ENCODE peak calls at places on chromosomes 6 and 20, in eight cellular contexts. One of them, this sample, is unnamed.

GRCh38 chr6:11738681-11739375 is 39.8 kb downstream of the ADTRP start:
- DNase-seq in MM.1S: no peak
- DNase-seq in esophagus squamous epithelium: no peak
- DNase-seq in heart right ventricle: no peak
- DNase-seq in pancreas: no peak
- DNase-seq in tibial nerve: no peak
- DNase-seq in CD8-positive, alpha-beta memory T cell: no peak
- DNase-seq in heart left ventricle: no peak
- DNase-seq in this sample: no peak

GRCh38 chr6:92023410-92023940 is 1395.9 kb downstream of the EPHA7 start:
- DNase-seq in MM.1S: no peak
- DNase-seq in esophagus squamous epithelium: no peak
- DNase-seq in heart right ventricle: no peak
- DNase-seq in pancreas: no peak
- DNase-seq in tibial nerve: no peak
- DNase-seq in CD8-positive, alpha-beta memory T cell: no peak
- DNase-seq in heart left ventricle: no peak
- DNase-seq in this sample: no peak

GRCh38 chr20:54199721-54200176 is 8.1 kb upstream of the PFDN4 start:
- DNase-seq in MM.1S: peak; percentile 62
- DNase-seq in esophagus squamous epithelium: no peak
- DNase-seq in heart right ventricle: peak; percentile 67
- DNase-seq in pancreas: peak; percentile 54
- DNase-seq in tibial nerve: peak; percentile 87
- DNase-seq in CD8-positive, alpha-beta memory T cell: peak; percentile 47
- DNase-seq in heart left ventricle: peak; percentile 54
- DNase-seq in this sample: peak; percentile 61

GRCh38 chr6:52557389-52558265 is 19.2 kb downstream of the TRAM2 start:
- DNase-seq in MM.1S: peak; percentile 70
- DNase-seq in esophagus squamous epithelium: no peak
- DNase-seq in heart right ventricle: no peak
- DNase-seq in pancreas: no peak
- DNase-seq in tibial nerve: no peak
- DNase-seq in CD8-positive, alpha-beta memory T cell: no peak
- DNase-seq in heart left ventricle: no peak
- DNase-seq in this sample: peak; percentile 66

GRCh38 chr6:113450061-113450465 is 407.1 kb upstream of the MARCKS start:
- DNase-seq in MM.1S: no peak
- DNase-seq in esophagus squamous epithelium: no peak
- DNase-seq in heart right ventricle: no peak
- DNase-seq in pancreas: no peak
- DNase-seq in tibial nerve: no peak
- DNase-seq in CD8-positive, alpha-beta memory T cell: no peak
- DNase-seq in heart left ventricle: no peak
- DNase-seq in this sample: no peak

GRCh38 chr6:29792123-29793035 is 35.2 kb upstream of the HLA-G start:
- DNase-seq in MM.1S: peak; percentile 46
- DNase-seq in esophagus squamous epithelium: no peak
- DNase-seq in heart right ventricle: peak; percentile 70
- DNase-seq in pancreas: peak; percentile 58
- DNase-seq in tibial nerve: peak; percentile 40
- DNase-seq in CD8-positive, alpha-beta memory T cell: peak; percentile 74
- DNase-seq in heart left ventricle: peak; percentile 75
- DNase-seq in this sample: peak; percentile 9

GRCh38 chr6:81401970-81402690 is 350.4 kb downstream of the TENT5A start:
- DNase-seq in MM.1S: no peak
- DNase-seq in esophagus squamous epithelium: no peak
- DNase-seq in heart right ventricle: no peak
- DNase-seq in pancreas: no peak
- DNase-seq in tibial nerve: no peak
- DNase-seq in CD8-positive, alpha-beta memory T cell: no peak
- DNase-seq in heart left ventricle: no peak
- DNase-seq in this sample: no peak

GRCh38 chr20:15475483-15475882 is 1097.8 kb downstream of the KIF16B start:
- DNase-seq in MM.1S: peak; percentile 63
- DNase-seq in esophagus squamous epithelium: no peak
- DNase-seq in heart right ventricle: peak; percentile 29
- DNase-seq in pancreas: no peak
- DNase-seq in tibial nerve: peak; percentile 10
- DNase-seq in CD8-positive, alpha-beta memory T cell: no peak
- DNase-seq in heart left ventricle: peak; percentile 21
- DNase-seq in this sample: peak; percentile 4

GRCh38 chr20:5191829-5192569 is 65.2 kb downstream of the CDS2 start:
- DNase-seq in MM.1S: peak; percentile 78
- DNase-seq in esophagus squamous epithelium: no peak
- DNase-seq in heart right ventricle: peak; percentile 56
- DNase-seq in pancreas: no peak
- DNase-seq in tibial nerve: peak; percentile 35
- DNase-seq in CD8-positive, alpha-beta memory T cell: peak; percentile 8
- DNase-seq in heart left ventricle: peak; percentile 43
- DNase-seq in this sample: peak; percentile 9

GRCh38 chr20:58555078-58555765 is 40.0 kb upstream of the APCDD1L start:
- DNase-seq in MM.1S: no peak
- DNase-seq in esophagus squamous epithelium: no peak
- DNase-seq in heart right ventricle: no peak
- DNase-seq in pancreas: no peak
- DNase-seq in tibial nerve: no peak
- DNase-seq in CD8-positive, alpha-beta memory T cell: no peak
- DNase-seq in heart left ventricle: no peak
- DNase-seq in this sample: peak; percentile 80

GRCh38 chr20:55252525-55252924 is 752.8 kb downstream of the CBLN4 start:
- DNase-seq in MM.1S: peak; percentile 20
- DNase-seq in esophagus squamous epithelium: no peak
- DNase-seq in heart right ventricle: no peak
- DNase-seq in pancreas: no peak
- DNase-seq in tibial nerve: no peak
- DNase-seq in CD8-positive, alpha-beta memory T cell: no peak
- DNase-seq in heart left ventricle: no peak
- DNase-seq in this sample: peak; percentile 43

GRCh38 chr6:45450801-45451200 is 73.1 kb upstream of the SUPT3H start:
- DNase-seq in MM.1S: no peak
- DNase-seq in esophagus squamous epithelium: no peak
- DNase-seq in heart right ventricle: no peak
- DNase-seq in pancreas: no peak
- DNase-seq in tibial nerve: no peak
- DNase-seq in CD8-positive, alpha-beta memory T cell: no peak
- DNase-seq in heart left ventricle: no peak
- DNase-seq in this sample: no peak
- H3K27me3 ChIP-seq in MM.1S: no peaks in the 10 kb centered on the region
- H3K27me3 ChIP-seq in esophagus squamous epithelium: no peaks in the 10 kb centered on the region
- H3K27me3 ChIP-seq in heart right ventricle: no peaks in the 10 kb centered on the region
- H3K27me3 ChIP-seq in pancreas: no peaks in the 10 kb centered on the region
- H3K27me3 ChIP-seq in tibial nerve: no peaks in the 10 kb centered on the region
- H3K27me3 ChIP-seq in CD8-positive, alpha-beta memory T cell: no peaks in the 10 kb centered on the region
- H3K27me3 ChIP-seq in heart left ventricle: no peaks in the 10 kb centered on the region
- H3K27me3 ChIP-seq in this sample: no peaks in the 10 kb centered on the region

DNA sequence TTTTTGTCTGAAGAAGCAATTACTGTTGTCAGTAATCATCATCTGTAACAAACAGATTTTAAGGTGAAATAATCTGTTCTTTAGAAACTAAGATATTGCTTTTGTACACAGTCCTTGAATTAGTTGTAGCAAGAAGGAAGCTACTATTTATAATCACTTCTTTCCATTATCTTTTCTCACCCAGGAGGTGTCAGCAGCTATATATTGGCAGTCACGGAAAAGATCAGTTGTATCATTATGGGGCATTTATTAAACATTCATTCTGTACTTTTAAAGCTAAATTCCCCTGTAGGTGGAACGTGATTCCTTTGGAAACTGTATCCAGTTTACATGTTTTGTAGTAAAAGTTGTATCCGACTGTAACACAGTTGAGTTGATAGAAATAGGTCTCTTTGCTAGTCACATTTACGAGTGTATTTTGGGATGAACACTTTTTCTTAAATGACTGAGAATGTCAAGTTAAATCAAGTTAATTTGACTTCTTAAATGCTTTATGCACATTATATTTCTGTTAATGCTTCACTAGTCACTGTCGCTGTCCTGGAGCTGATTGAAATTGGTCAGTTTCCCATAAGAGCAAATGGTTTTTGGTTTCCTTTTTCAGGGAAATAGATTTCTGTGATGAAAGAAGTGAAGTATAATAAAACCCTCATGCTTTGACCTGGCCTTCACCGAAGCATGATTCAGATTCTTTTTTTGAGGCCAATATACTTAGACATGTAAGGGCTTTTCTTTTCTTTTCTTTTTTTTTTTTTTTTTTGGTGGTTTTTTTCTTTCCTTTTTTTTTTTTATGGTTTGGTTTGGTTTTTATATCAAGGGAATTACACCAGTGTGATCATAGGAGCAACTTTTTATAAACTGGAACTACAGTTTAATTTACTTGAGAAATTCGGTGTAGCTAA is 5.1 kb downstream of the QKI start:
- DNase-seq in MM.1S: no peak
- DNase-seq in esophagus squamous epithelium: no peak
- DNase-seq in heart right ventricle: no peak
- DNase-seq in pancreas: no peak
- DNase-seq in tibial nerve: no peak
- DNase-seq in CD8-positive, alpha-beta memory T cell: no peak
- DNase-seq in heart left ventricle: no peak
- DNase-seq in this sample: no peak
- H3K4me3 ChIP-seq in MM.1S: no peak overlapping the region
- H3K4me3 ChIP-seq in esophagus squamous epithelium: peak overlapping the region; percentile 96
- H3K4me3 ChIP-seq in heart right ventricle: peak overlapping the region; percentile 82
- H3K4me3 ChIP-seq in pancreas: peak overlapping the region; percentile 11
- H3K4me3 ChIP-seq in tibial nerve: peak overlapping the region; percentile 76
- H3K4me3 ChIP-seq in CD8-positive, alpha-beta memory T cell: no peak overlapping the region
- H3K4me3 ChIP-seq in heart left ventricle: peak overlapping the region; percentile 88
- H3K4me3 ChIP-seq in this sample: peak overlapping the region; percentile 62

DNA sequence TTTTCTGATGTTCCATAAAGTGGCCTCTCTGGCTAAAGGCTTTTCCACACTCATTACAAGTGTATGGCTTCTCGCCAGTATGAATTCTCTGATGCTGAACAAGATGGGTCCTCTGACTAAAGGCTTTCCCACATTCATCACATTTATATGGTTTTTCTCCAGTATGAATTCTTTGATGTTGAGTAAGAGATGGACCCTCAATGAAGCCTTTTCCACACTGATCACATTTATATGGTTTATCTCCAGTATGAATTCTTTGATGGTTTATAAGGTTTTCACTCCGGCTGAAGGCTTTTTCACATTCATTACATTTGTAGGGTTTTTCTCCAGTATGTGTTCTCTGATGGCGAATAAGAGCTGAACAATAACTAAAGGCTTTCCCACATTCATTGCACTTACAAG is 20.4 kb downstream of the ZNF184 start:
- DNase-seq in MM.1S: no peak
- DNase-seq in esophagus squamous epithelium: no peak
- DNase-seq in heart right ventricle: no peak
- DNase-seq in pancreas: no peak
- DNase-seq in tibial nerve: no peak
- DNase-seq in CD8-positive, alpha-beta memory T cell: no peak
- DNase-seq in heart left ventricle: no peak
- DNase-seq in this sample: no peak
- H3K9me3 ChIP-seq in MM.1S: peaks cover 5% of the 10 kb centered on the region
- H3K9me3 ChIP-seq in esophagus squamous epithelium: peaks cover 78% of the 10 kb centered on the region
- H3K9me3 ChIP-seq in heart right ventricle: peaks cover 68% of the 10 kb centered on the region
- H3K9me3 ChIP-seq in pancreas: peaks cover 19% of the 10 kb centered on the region
- H3K9me3 ChIP-seq in tibial nerve: peaks cover 89% of the 10 kb centered on the region
- H3K9me3 ChIP-seq in CD8-positive, alpha-beta memory T cell: peaks cover 82% of the 10 kb centered on the region
- H3K9me3 ChIP-seq in heart left ventricle: peaks cover 78% of the 10 kb centered on the region
- H3K9me3 ChIP-seq in this sample: peaks cover 100% of the 10 kb centered on the region

GRCh38 chr20:57275334-57275733 is 8.9 kb upstream of the BMP7 start:
- DNase-seq in MM.1S: no peak
- DNase-seq in esophagus squamous epithelium: no peak
- DNase-seq in heart right ventricle: no peak
- DNase-seq in pancreas: no peak
- DNase-seq in tibial nerve: no peak
- DNase-seq in CD8-positive, alpha-beta memory T cell: no peak
- DNase-seq in heart left ventricle: no peak
- DNase-seq in this sample: no peak
- H3K27me3 ChIP-seq in MM.1S: peaks cover 13% of the 10 kb centered on the region
- H3K27me3 ChIP-seq in esophagus squamous epithelium: no peaks in the 10 kb centered on the region
- H3K27me3 ChIP-seq in heart right ventricle: peaks cover 42% of the 10 kb centered on the region
- H3K27me3 ChIP-seq in pancreas: no peaks in the 10 kb centered on the region
- H3K27me3 ChIP-seq in tibial nerve: no peaks in the 10 kb centered on the region
- H3K27me3 ChIP-seq in CD8-positive, alpha-beta memory T cell: no peaks in the 10 kb centered on the region
- H3K27me3 ChIP-seq in heart left ventricle: peaks cover 10% of the 10 kb centered on the region
- H3K27me3 ChIP-seq in this sample: no peaks in the 10 kb centered on the region

GRCh38 chr6:98825602-98826230 is 8.7 kb upstream of the POU3F2 start:
- DNase-seq in MM.1S: no peak
- DNase-seq in esophagus squamous epithelium: no peak
- DNase-seq in heart right ventricle: no peak
- DNase-seq in pancreas: no peak
- DNase-seq in tibial nerve: no peak
- DNase-seq in CD8-positive, alpha-beta memory T cell: no peak
- DNase-seq in heart left ventricle: no peak
- DNase-seq in this sample: no peak
- H3K4me3 ChIP-seq in MM.1S: no peak overlapping the region
- H3K4me3 ChIP-seq in esophagus squamous epithelium: no peak overlapping the region
- H3K4me3 ChIP-seq in heart right ventricle: no peak overlapping the region
- H3K4me3 ChIP-seq in pancreas: no peak overlapping the region
- H3K4me3 ChIP-seq in tibial nerve: no peak overlapping the region
- H3K4me3 ChIP-seq in CD8-positive, alpha-beta memory T cell: no peak overlapping the region
- H3K4me3 ChIP-seq in heart left ventricle: no peak overlapping the region
- H3K4me3 ChIP-seq in this sample: no peak overlapping the region

DNA sequence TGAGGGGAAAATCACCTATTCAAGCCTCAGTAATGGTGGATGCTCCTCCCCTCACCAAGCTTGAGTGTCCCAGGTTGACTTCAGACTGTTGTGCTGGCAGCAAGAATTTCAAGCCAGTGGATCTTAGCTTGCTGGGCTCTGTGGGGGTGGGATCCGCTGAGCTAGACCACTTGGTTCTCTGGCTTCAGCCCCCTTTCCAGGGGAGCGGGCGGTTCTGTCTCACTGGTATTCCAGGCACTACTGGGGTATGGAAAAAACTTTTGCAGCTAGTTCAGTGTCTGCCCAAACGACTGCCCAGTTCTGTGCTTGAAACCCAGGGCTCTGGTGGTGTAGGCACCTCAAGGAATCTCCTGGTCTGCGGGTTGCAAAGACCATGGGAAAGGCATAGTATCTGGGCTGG is 42.9 kb upstream of the UFL1 start:
- DNase-seq in MM.1S: no peak
- DNase-seq in esophagus squamous epithelium: no peak
- DNase-seq in heart right ventricle: no peak
- DNase-seq in pancreas: no peak
- DNase-seq in tibial nerve: no peak
- DNase-seq in CD8-positive, alpha-beta memory T cell: no peak
- DNase-seq in heart left ventricle: no peak
- DNase-seq in this sample: no peak
- H3K9me3 ChIP-seq in MM.1S: no peaks in the 10 kb centered on the region
- H3K9me3 ChIP-seq in esophagus squamous epithelium: no peaks in the 10 kb centered on the region
- H3K9me3 ChIP-seq in heart right ventricle: peaks cover 3% of the 10 kb centered on the region
- H3K9me3 ChIP-seq in pancreas: no peaks in the 10 kb centered on the region
- H3K9me3 ChIP-seq in tibial nerve: peaks cover 75% of the 10 kb centered on the region
- H3K9me3 ChIP-seq in CD8-positive, alpha-beta memory T cell: no peaks in the 10 kb centered on the region
- H3K9me3 ChIP-seq in heart left ventricle: peaks cover 17% of the 10 kb centered on the region
- H3K9me3 ChIP-seq in this sample: no peaks in the 10 kb centered on the region

DNA sequence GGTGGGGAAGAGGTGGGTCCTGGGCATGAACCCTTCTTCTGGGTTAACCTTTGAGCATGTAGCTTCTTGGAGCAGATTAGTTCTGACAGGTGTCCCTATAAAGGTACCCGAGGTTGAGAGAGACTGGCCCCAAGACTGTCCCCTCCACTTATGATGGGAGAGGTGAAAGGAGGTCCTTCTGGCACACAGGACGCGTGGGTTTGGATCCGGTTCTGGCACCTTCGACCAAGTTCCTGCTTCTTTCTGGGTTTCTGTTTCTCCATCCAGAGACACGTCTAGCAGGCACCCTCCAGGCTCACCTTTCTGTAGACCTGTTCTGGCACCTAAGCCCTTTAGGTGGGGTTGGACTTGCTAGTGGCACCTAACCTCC is 4.1 kb downstream of the PAX1 start:
- DNase-seq in MM.1S: no peak
- DNase-seq in esophagus squamous epithelium: no peak
- DNase-seq in heart right ventricle: no peak
- DNase-seq in pancreas: no peak
- DNase-seq in tibial nerve: no peak
- DNase-seq in CD8-positive, alpha-beta memory T cell: no peak
- DNase-seq in heart left ventricle: no peak
- DNase-seq in this sample: no peak
- H3K27me3 ChIP-seq in MM.1S: no peaks in the 10 kb centered on the region
- H3K27me3 ChIP-seq in esophagus squamous epithelium: peaks cover 8% of the 10 kb centered on the region
- H3K27me3 ChIP-seq in heart right ventricle: peaks cover 97% of the 10 kb centered on the region
- H3K27me3 ChIP-seq in pancreas: no peaks in the 10 kb centered on the region
- H3K27me3 ChIP-seq in tibial nerve: no peaks in the 10 kb centered on the region
- H3K27me3 ChIP-seq in CD8-positive, alpha-beta memory T cell: peaks cover under 1% of the 10 kb centered on the region
- H3K27me3 ChIP-seq in heart left ventricle: peaks cover 97% of the 10 kb centered on the region
- H3K27me3 ChIP-seq in this sample: no peaks in the 10 kb centered on the region